ENCODE peak calls at places on chromosomes 11 and 22, in seven cellular contexts. One of them, this sample, is unnamed.

GRCh38 chr11:32581556-32581955 is 2.1 kb upstream of the EIF3M start:
- DNase-seq in stimulated activated CD4-positive, alpha-beta T cell treated with anti-CD3 and anti-CD28 coated beads, Interleukin-15, amount 100 ng/mL, for 48 hours: no peak
- DNase-seq in fibroblast of the conjunctiva: no peak
- DNase-seq in HS-27A: no peak
- DNase-seq in ureter: no peak
- DNase-seq in retinal pigment epithelial cell: no peak
- DNase-seq in H54: no peak
- DNase-seq in this sample: no peak

GRCh38 chr11:86370922-86371614 is 3.6 kb upstream of the CCDC81 start:
- DNase-seq in stimulated activated CD4-positive, alpha-beta T cell treated with anti-CD3 and anti-CD28 coated beads, Interleukin-15, amount 100 ng/mL, for 48 hours: no peak
- DNase-seq in fibroblast of the conjunctiva: peak
- DNase-seq in HS-27A: peak
- DNase-seq in ureter: no peak
- DNase-seq in retinal pigment epithelial cell: no peak
- DNase-seq in H54: no peak
- DNase-seq in this sample: peak

GRCh38 chr11:10744206-10744605 is 6.8 kb upstream of the CTR9 start:
- DNase-seq in stimulated activated CD4-positive, alpha-beta T cell treated with anti-CD3 and anti-CD28 coated beads, Interleukin-15, amount 100 ng/mL, for 48 hours: no peak
- DNase-seq in fibroblast of the conjunctiva: no peak
- DNase-seq in HS-27A: no peak
- DNase-seq in ureter: no peak
- DNase-seq in retinal pigment epithelial cell: no peak
- DNase-seq in H54: no peak
- DNase-seq in this sample: no peak

GRCh38 chr11:45182902-45183301 is 36.5 kb downstream of the PRDM11 start:
- DNase-seq in stimulated activated CD4-positive, alpha-beta T cell treated with anti-CD3 and anti-CD28 coated beads, Interleukin-15, amount 100 ng/mL, for 48 hours: no peak
- DNase-seq in fibroblast of the conjunctiva: no peak
- DNase-seq in HS-27A: no peak
- DNase-seq in ureter: no peak
- DNase-seq in retinal pigment epithelial cell: no peak
- DNase-seq in H54: peak
- DNase-seq in this sample: peak

GRCh38 chr11:65915821-65916251 is 3.0 kb downstream of the C11orf68 start:
- DNase-seq in stimulated activated CD4-positive, alpha-beta T cell treated with anti-CD3 and anti-CD28 coated beads, Interleukin-15, amount 100 ng/mL, for 48 hours: no peak
- DNase-seq in fibroblast of the conjunctiva: peak
- DNase-seq in HS-27A: peak
- DNase-seq in ureter: peak
- DNase-seq in retinal pigment epithelial cell: peak
- DNase-seq in H54: peak
- DNase-seq in this sample: no peak

GRCh38 chr11:73398721-73399120 is 22.5 kb downstream of the RELT start:
- DNase-seq in stimulated activated CD4-positive, alpha-beta T cell treated with anti-CD3 and anti-CD28 coated beads, Interleukin-15, amount 100 ng/mL, for 48 hours: no peak
- DNase-seq in fibroblast of the conjunctiva: no peak
- DNase-seq in HS-27A: no peak
- DNase-seq in ureter: no peak
- DNase-seq in retinal pigment epithelial cell: no peak
- DNase-seq in H54: no peak
- DNase-seq in this sample: no peak

GRCh38 chr11:47177229-47177845 is 658 bp upstream of the ARFGAP2 start:
- DNase-seq in stimulated activated CD4-positive, alpha-beta T cell treated with anti-CD3 and anti-CD28 coated beads, Interleukin-15, amount 100 ng/mL, for 48 hours: peak
- DNase-seq in fibroblast of the conjunctiva: peak
- DNase-seq in HS-27A: peak
- DNase-seq in ureter: peak
- DNase-seq in retinal pigment epithelial cell: peak
- DNase-seq in H54: peak
- DNase-seq in this sample: peak

GRCh38 chr11:63862923-63863322 is 24.0 kb downstream of the MARK2 start:
- DNase-seq in stimulated activated CD4-positive, alpha-beta T cell treated with anti-CD3 and anti-CD28 coated beads, Interleukin-15, amount 100 ng/mL, for 48 hours: no peak
- DNase-seq in fibroblast of the conjunctiva: no peak
- DNase-seq in HS-27A: no peak
- DNase-seq in ureter: no peak
- DNase-seq in retinal pigment epithelial cell: no peak
- DNase-seq in H54: no peak
- DNase-seq in this sample: peak

GRCh38 chr11:60985991-60986915 is 14.8 kb downstream of the CD6 start:
- DNase-seq in stimulated activated CD4-positive, alpha-beta T cell treated with anti-CD3 and anti-CD28 coated beads, Interleukin-15, amount 100 ng/mL, for 48 hours: peak
- DNase-seq in fibroblast of the conjunctiva: no peak
- DNase-seq in HS-27A: no peak
- DNase-seq in ureter: no peak
- DNase-seq in retinal pigment epithelial cell: no peak
- DNase-seq in H54: peak
- DNase-seq in this sample: no peak

GRCh38 chr11:131889146-131889577 is 518.7 kb downstream of the NTM start:
- DNase-seq in stimulated activated CD4-positive, alpha-beta T cell treated with anti-CD3 and anti-CD28 coated beads, Interleukin-15, amount 100 ng/mL, for 48 hours: no peak
- DNase-seq in fibroblast of the conjunctiva: peak
- DNase-seq in HS-27A: no peak
- DNase-seq in ureter: no peak
- DNase-seq in retinal pigment epithelial cell: peak
- DNase-seq in H54: no peak
- DNase-seq in this sample: peak

GRCh38 chr11:86713552-86713951 is 41.1 kb upstream of the ME3 start:
- DNase-seq in stimulated activated CD4-positive, alpha-beta T cell treated with anti-CD3 and anti-CD28 coated beads, Interleukin-15, amount 100 ng/mL, for 48 hours: no peak
- DNase-seq in fibroblast of the conjunctiva: no peak
- DNase-seq in HS-27A: no peak
- DNase-seq in ureter: no peak
- DNase-seq in retinal pigment epithelial cell: no peak
- DNase-seq in H54: no peak
- DNase-seq in this sample: no peak

GRCh38 chr11:7143908-7144307 is 55.1 kb downstream of the RBMXL2 start:
- DNase-seq in stimulated activated CD4-positive, alpha-beta T cell treated with anti-CD3 and anti-CD28 coated beads, Interleukin-15, amount 100 ng/mL, for 48 hours: no peak
- DNase-seq in fibroblast of the conjunctiva: no peak
- DNase-seq in HS-27A: no peak
- DNase-seq in ureter: no peak
- DNase-seq in retinal pigment epithelial cell: no peak
- DNase-seq in H54: no peak
- DNase-seq in this sample: peak

GRCh38 chr11:129444274-129444673 is 68.6 kb downstream of the BARX2 start:
- DNase-seq in stimulated activated CD4-positive, alpha-beta T cell treated with anti-CD3 and anti-CD28 coated beads, Interleukin-15, amount 100 ng/mL, for 48 hours: no peak
- DNase-seq in fibroblast of the conjunctiva: no peak
- DNase-seq in HS-27A: no peak
- DNase-seq in ureter: no peak
- DNase-seq in retinal pigment epithelial cell: no peak
- DNase-seq in H54: no peak
- DNase-seq in this sample: no peak

GRCh38 chr22:38873469-38874411 is 1.7 kb upstream of the CBX6 start:
- DNase-seq in stimulated activated CD4-positive, alpha-beta T cell treated with anti-CD3 and anti-CD28 coated beads, Interleukin-15, amount 100 ng/mL, for 48 hours: peak
- DNase-seq in fibroblast of the conjunctiva: no peak
- DNase-seq in HS-27A: no peak
- DNase-seq in ureter: peak
- DNase-seq in retinal pigment epithelial cell: no peak
- DNase-seq in H54: no peak
- DNase-seq in this sample: peak

GRCh38 chr11:75625970-75626691 is 42.7 kb downstream of the MAP6 start:
- DNase-seq in stimulated activated CD4-positive, alpha-beta T cell treated with anti-CD3 and anti-CD28 coated beads, Interleukin-15, amount 100 ng/mL, for 48 hours: no peak
- DNase-seq in fibroblast of the conjunctiva: peak
- DNase-seq in HS-27A: peak
- DNase-seq in ureter: no peak
- DNase-seq in retinal pigment epithelial cell: no peak
- DNase-seq in H54: peak
- DNase-seq in this sample: peak

GRCh38 chr22:38436629-38437395 is 18.2 kb downstream of the KCNJ4 start:
- DNase-seq in stimulated activated CD4-positive, alpha-beta T cell treated with anti-CD3 and anti-CD28 coated beads, Interleukin-15, amount 100 ng/mL, for 48 hours: no peak
- DNase-seq in fibroblast of the conjunctiva: no peak
- DNase-seq in HS-27A: no peak
- DNase-seq in ureter: no peak
- DNase-seq in retinal pigment epithelial cell: no peak
- DNase-seq in H54: no peak
- DNase-seq in this sample: no peak

GRCh38 chr11:131917634-131918384 is 547.4 kb downstream of the NTM start:
- DNase-seq in stimulated activated CD4-positive, alpha-beta T cell treated with anti-CD3 and anti-CD28 coated beads, Interleukin-15, amount 100 ng/mL, for 48 hours: no peak
- DNase-seq in fibroblast of the conjunctiva: no peak
- DNase-seq in HS-27A: no peak
- DNase-seq in ureter: no peak
- DNase-seq in retinal pigment epithelial cell: no peak
- DNase-seq in H54: no peak
- DNase-seq in this sample: no peak

GRCh38 chr11:113184498-113184897 is 129.9 kb upstream of the TTC12 start:
- DNase-seq in stimulated activated CD4-positive, alpha-beta T cell treated with anti-CD3 and anti-CD28 coated beads, Interleukin-15, amount 100 ng/mL, for 48 hours: no peak
- DNase-seq in fibroblast of the conjunctiva: peak
- DNase-seq in HS-27A: peak
- DNase-seq in ureter: no peak
- DNase-seq in retinal pigment epithelial cell: peak
- DNase-seq in H54: peak
- DNase-seq in this sample: peak

GRCh38 chr22:48276933-48277867 is 1514.8 kb downstream of the TBC1D22A start:
- DNase-seq in stimulated activated CD4-positive, alpha-beta T cell treated with anti-CD3 and anti-CD28 coated beads, Interleukin-15, amount 100 ng/mL, for 48 hours: no peak
- DNase-seq in fibroblast of the conjunctiva: no peak
- DNase-seq in HS-27A: no peak
- DNase-seq in ureter: no peak
- DNase-seq in retinal pigment epithelial cell: no peak
- DNase-seq in H54: no peak
- DNase-seq in this sample: no peak

GRCh38 chr11:47104337-47104950 is 72.2 kb downstream of the ARFGAP2 start:
- DNase-seq in stimulated activated CD4-positive, alpha-beta T cell treated with anti-CD3 and anti-CD28 coated beads, Interleukin-15, amount 100 ng/mL, for 48 hours: no peak
- DNase-seq in fibroblast of the conjunctiva: no peak
- DNase-seq in HS-27A: peak
- DNase-seq in ureter: no peak
- DNase-seq in retinal pigment epithelial cell: no peak
- DNase-seq in H54: no peak
- DNase-seq in this sample: no peak

GRCh38 chr11:123304828-123305530 is 109.9 kb upstream of the CLMP start:
- DNase-seq in stimulated activated CD4-positive, alpha-beta T cell treated with anti-CD3 and anti-CD28 coated beads, Interleukin-15, amount 100 ng/mL, for 48 hours: no peak
- DNase-seq in fibroblast of the conjunctiva: no peak
- DNase-seq in HS-27A: no peak
- DNase-seq in ureter: no peak
- DNase-seq in retinal pigment epithelial cell: no peak
- DNase-seq in H54: no peak
- DNase-seq in this sample: no peak

GRCh38 chr22:25351631-25352293 is 132.3 kb downstream of the CRYBB2 start:
- DNase-seq in stimulated activated CD4-positive, alpha-beta T cell treated with anti-CD3 and anti-CD28 coated beads, Interleukin-15, amount 100 ng/mL, for 48 hours: no peak
- DNase-seq in fibroblast of the conjunctiva: no peak
- DNase-seq in HS-27A: no peak
- DNase-seq in ureter: no peak
- DNase-seq in retinal pigment epithelial cell: no peak
- DNase-seq in H54: no peak
- DNase-seq in this sample: no peak

GRCh38 chr11:36034572-36035331 is 90.9 kb downstream of the LDLRAD3 start:
- DNase-seq in stimulated activated CD4-positive, alpha-beta T cell treated with anti-CD3 and anti-CD28 coated beads, Interleukin-15, amount 100 ng/mL, for 48 hours: no peak
- DNase-seq in fibroblast of the conjunctiva: peak
- DNase-seq in HS-27A: peak
- DNase-seq in ureter: no peak
- DNase-seq in retinal pigment epithelial cell: no peak
- DNase-seq in H54: peak
- DNase-seq in this sample: no peak

GRCh38 chr11:108112059-108112458 is 9.3 kb upstream of the ACAT1 start:
- DNase-seq in stimulated activated CD4-positive, alpha-beta T cell treated with anti-CD3 and anti-CD28 coated beads, Interleukin-15, amount 100 ng/mL, for 48 hours: no peak
- DNase-seq in fibroblast of the conjunctiva: no peak
- DNase-seq in HS-27A: no peak
- DNase-seq in ureter: no peak
- DNase-seq in retinal pigment epithelial cell: no peak
- DNase-seq in H54: no peak
- DNase-seq in this sample: peak

GRCh38 chr11:65316979-65317786 is 2.5 kb downstream of the CDC42EP2 start:
- DNase-seq in stimulated activated CD4-positive, alpha-beta T cell treated with anti-CD3 and anti-CD28 coated beads, Interleukin-15, amount 100 ng/mL, for 48 hours: no peak
- DNase-seq in fibroblast of the conjunctiva: no peak
- DNase-seq in HS-27A: peak
- DNase-seq in ureter: peak
- DNase-seq in retinal pigment epithelial cell: no peak
- DNase-seq in H54: peak
- DNase-seq in this sample: peak

GRCh38 chr11:33067294-33067693 is 27.9 kb downstream of the TCP11L1 start:
- DNase-seq in stimulated activated CD4-positive, alpha-beta T cell treated with anti-CD3 and anti-CD28 coated beads, Interleukin-15, amount 100 ng/mL, for 48 hours: no peak
- DNase-seq in fibroblast of the conjunctiva: no peak
- DNase-seq in HS-27A: no peak
- DNase-seq in ureter: no peak
- DNase-seq in retinal pigment epithelial cell: no peak
- DNase-seq in H54: no peak
- DNase-seq in this sample: no peak

GRCh38 chr11:69642549-69642912 is 1.6 kb downstream of the CCND1 start:
- DNase-seq in stimulated activated CD4-positive, alpha-beta T cell treated with anti-CD3 and anti-CD28 coated beads, Interleukin-15, amount 100 ng/mL, for 48 hours: no peak
- DNase-seq in fibroblast of the conjunctiva: no peak
- DNase-seq in HS-27A: no peak
- DNase-seq in ureter: no peak
- DNase-seq in retinal pigment epithelial cell: no peak
- DNase-seq in H54: no peak
- DNase-seq in this sample: peak

GRCh38 chr11:42770444-42771065 is 541.2 kb upstream of the API5 start:
- DNase-seq in stimulated activated CD4-positive, alpha-beta T cell treated with anti-CD3 and anti-CD28 coated beads, Interleukin-15, amount 100 ng/mL, for 48 hours: no peak
- DNase-seq in fibroblast of the conjunctiva: no peak
- DNase-seq in HS-27A: no peak
- DNase-seq in ureter: no peak
- DNase-seq in retinal pigment epithelial cell: no peak
- DNase-seq in H54: peak
- DNase-seq in this sample: peak

GRCh38 chr11:93519179-93519578 is 24.0 kb downstream of the SMCO4 start:
- DNase-seq in stimulated activated CD4-positive, alpha-beta T cell treated with anti-CD3 and anti-CD28 coated beads, Interleukin-15, amount 100 ng/mL, for 48 hours: no peak
- DNase-seq in fibroblast of the conjunctiva: no peak
- DNase-seq in HS-27A: no peak
- DNase-seq in ureter: no peak
- DNase-seq in retinal pigment epithelial cell: no peak
- DNase-seq in H54: no peak
- DNase-seq in this sample: peak

GRCh38 chr11:71543866-71544265 is 4.4 kb upstream of the KRTAP5-9 start:
- DNase-seq in stimulated activated CD4-positive, alpha-beta T cell treated with anti-CD3 and anti-CD28 coated beads, Interleukin-15, amount 100 ng/mL, for 48 hours: no peak
- DNase-seq in fibroblast of the conjunctiva: no peak
- DNase-seq in HS-27A: no peak
- DNase-seq in ureter: no peak
- DNase-seq in retinal pigment epithelial cell: no peak
- DNase-seq in H54: no peak
- DNase-seq in this sample: no peak

GRCh38 chr11:27740362-27741024 is 40.2 kb upstream of the BDNF start:
- DNase-seq in stimulated activated CD4-positive, alpha-beta T cell treated with anti-CD3 and anti-CD28 coated beads, Interleukin-15, amount 100 ng/mL, for 48 hours: no peak
- DNase-seq in fibroblast of the conjunctiva: no peak
- DNase-seq in HS-27A: no peak
- DNase-seq in ureter: no peak
- DNase-seq in retinal pigment epithelial cell: no peak
- DNase-seq in H54: no peak
- DNase-seq in this sample: no peak

GRCh38 chr22:33111491-33111890 is 53.3 kb upstream of the SYN3 start:
- DNase-seq in stimulated activated CD4-positive, alpha-beta T cell treated with anti-CD3 and anti-CD28 coated beads, Interleukin-15, amount 100 ng/mL, for 48 hours: no peak
- DNase-seq in fibroblast of the conjunctiva: no peak
- DNase-seq in HS-27A: no peak
- DNase-seq in ureter: no peak
- DNase-seq in retinal pigment epithelial cell: no peak
- DNase-seq in H54: no peak
- DNase-seq in this sample: no peak

GRCh38 chr11:116500002-116500832 is 272.6 kb downstream of the BUD13 start:
- DNase-seq in stimulated activated CD4-positive, alpha-beta T cell treated with anti-CD3 and anti-CD28 coated beads, Interleukin-15, amount 100 ng/mL, for 48 hours: no peak
- DNase-seq in fibroblast of the conjunctiva: no peak
- DNase-seq in HS-27A: no peak
- DNase-seq in ureter: no peak
- DNase-seq in retinal pigment epithelial cell: no peak
- DNase-seq in H54: no peak
- DNase-seq in this sample: no peak

GRCh38 chr22:27358096-27358870 is 443.3 kb downstream of the MN1 start:
- DNase-seq in stimulated activated CD4-positive, alpha-beta T cell treated with anti-CD3 and anti-CD28 coated beads, Interleukin-15, amount 100 ng/mL, for 48 hours: no peak
- DNase-seq in fibroblast of the conjunctiva: no peak
- DNase-seq in HS-27A: no peak
- DNase-seq in ureter: no peak
- DNase-seq in retinal pigment epithelial cell: no peak
- DNase-seq in H54: no peak
- DNase-seq in this sample: no peak

GRCh38 chr22:38824587-38824986 is 19.2 kb downstream of the NPTXR start:
- DNase-seq in stimulated activated CD4-positive, alpha-beta T cell treated with anti-CD3 and anti-CD28 coated beads, Interleukin-15, amount 100 ng/mL, for 48 hours: no peak
- DNase-seq in fibroblast of the conjunctiva: peak
- DNase-seq in HS-27A: peak
- DNase-seq in ureter: no peak
- DNase-seq in retinal pigment epithelial cell: peak
- DNase-seq in H54: peak
- DNase-seq in this sample: peak

GRCh38 chr22:19884954-19885751 is 30.5 kb upstream of the GNB1L start:
- DNase-seq in stimulated activated CD4-positive, alpha-beta T cell treated with anti-CD3 and anti-CD28 coated beads, Interleukin-15, amount 100 ng/mL, for 48 hours: no peak
- DNase-seq in fibroblast of the conjunctiva: no peak
- DNase-seq in HS-27A: no peak
- DNase-seq in ureter: no peak
- DNase-seq in retinal pigment epithelial cell: no peak
- DNase-seq in H54: no peak
- DNase-seq in this sample: no peak

This sample was measured in DMS53.